ENCODE peak calls at places on chromosomes 1 and 21, in five cellular contexts. One of them, this sample, is unnamed.

GRCh38 chr1:180781718-180782117 is 131.0 kb upstream of the KIAA1614 start:
- DNase-seq in HepG2: no peak
- DNase-seq in K562: no peak
- DNase-seq in A549: no peak
- DNase-seq in H1: no peak
- DNase-seq in this sample: no peak

GRCh38 chr1:245686446-245687030 is 531.8 kb downstream of the KIF26B start:
- DNase-seq in K562: no peak
- DNase-seq in A549: no peak
- DNase-seq in HepG2: no peak
- DNase-seq in H1: no peak
- DNase-seq in this sample: no peak

GRCh38 chr1:11806307-11806936 is 431 bp downstream of the CLCN6 start:
- DNase-seq in K562: peak
- DNase-seq in A549: peak
- DNase-seq in HepG2: no peak
- DNase-seq in H1: no peak
- DNase-seq in this sample: peak

GRCh38 chr1:7646981-7647901 is 123.9 kb upstream of the VAMP3 start:
- DNase-seq in K562: peak
- DNase-seq in H1: no peak
- DNase-seq in HepG2: no peak
- DNase-seq in A549: peak
- DNase-seq in this sample: peak

GRCh38 chr1:183580281-183580682 is 10.0 kb downstream of the NCF2 start:
- DNase-seq in H1: peak
- DNase-seq in HepG2: no peak
- DNase-seq in A549: peak
- DNase-seq in K562: no peak
- DNase-seq in this sample: no peak

GRCh38 chr1:42730988-42731387 is 9.0 kb downstream of the CLDN19 start:
- DNase-seq in K562: peak
- DNase-seq in H1: no peak
- DNase-seq in A549: no peak
- DNase-seq in HepG2: no peak
- DNase-seq in this sample: no peak

GRCh38 chr1:93605812-93606512 is 75.7 kb downstream of the BCAR3 start:
- DNase-seq in A549: peak
- DNase-seq in H1: no peak
- DNase-seq in HepG2: no peak
- DNase-seq in K562: no peak
- DNase-seq in this sample: peak

GRCh38 chr1:207424570-207425131 is 29.5 kb upstream of the CR2 start:
- DNase-seq in H1: no peak
- DNase-seq in A549: no peak
- DNase-seq in K562: no peak
- DNase-seq in HepG2: no peak
- DNase-seq in this sample: no peak

GRCh38 chr1:5967351-5968160 is 24.7 kb downstream of the NPHP4 start:
- DNase-seq in HepG2: no peak
- DNase-seq in H1: no peak
- DNase-seq in A549: no peak
- DNase-seq in K562: no peak
- DNase-seq in this sample: no peak

GRCh38 chr1:91217911-91218310 is 186.7 kb downstream of the HFM1 start:
- DNase-seq in HepG2: no peak
- DNase-seq in A549: no peak
- DNase-seq in H1: no peak
- DNase-seq in K562: no peak
- DNase-seq in this sample: no peak

GRCh38 chr1:224380003-224380402 is 23.3 kb downstream of the CNIH4 start:
- DNase-seq in K562: no peak
- DNase-seq in H1: no peak
- DNase-seq in A549: no peak
- DNase-seq in HepG2: no peak
- DNase-seq in this sample: no peak

GRCh38 chr1:63042278-63042677 is 258.3 kb downstream of the ATG4C start:
- DNase-seq in HepG2: no peak
- DNase-seq in A549: no peak
- DNase-seq in K562: no peak
- DNase-seq in H1: no peak
- DNase-seq in this sample: no peak

GRCh38 chr1:172343246-172344099 is 77.0 kb upstream of the C1orf105 start:
- DNase-seq in H1: no peak
- DNase-seq in A549: no peak
- DNase-seq in HepG2: no peak
- DNase-seq in K562: no peak
- DNase-seq in this sample: peak

GRCh38 chr1:36576118-36576517 is 93.4 kb upstream of the CSF3R start:
- DNase-seq in HepG2: peak
- DNase-seq in A549: peak
- DNase-seq in K562: peak
- DNase-seq in H1: peak
- DNase-seq in this sample: peak

GRCh38 chr1:15737324-15738319 is 1.6 kb downstream of the SLC25A34 start:
- DNase-seq in K562: no peak
- DNase-seq in HepG2: no peak
- DNase-seq in H1: no peak
- DNase-seq in A549: no peak
- DNase-seq in this sample: no peak

GRCh38 chr1:23444104-23444533 is 19.6 kb upstream of the TCEA3 start:
- DNase-seq in H1: no peak
- DNase-seq in HepG2: no peak
- DNase-seq in A549: no peak
- DNase-seq in K562: no peak
- DNase-seq in this sample: peak

GRCh38 chr1:11350265-11350664 is 77.3 kb downstream of the UBIAD1 start:
- DNase-seq in H1: no peak
- DNase-seq in A549: no peak
- DNase-seq in K562: no peak
- DNase-seq in HepG2: no peak
- DNase-seq in this sample: no peak

GRCh38 chr1:113875714-113876113 is 4.2 kb upstream of the PTPN22 start:
- DNase-seq in A549: no peak
- DNase-seq in H1: no peak
- DNase-seq in HepG2: no peak
- DNase-seq in K562: no peak
- DNase-seq in this sample: no peak

GRCh38 chr1:81878538-81878937 is 77.8 kb downstream of the ADGRL2 start:
- DNase-seq in A549: no peak
- DNase-seq in HepG2: no peak
- DNase-seq in H1: no peak
- DNase-seq in K562: no peak
- DNase-seq in this sample: no peak

GRCh38 chr1:184771190-184771691 is 16.6 kb upstream of the EDEM3 start:
- DNase-seq in HepG2: no peak
- DNase-seq in K562: peak
- DNase-seq in A549: no peak
- DNase-seq in H1: no peak
- DNase-seq in this sample: no peak

GRCh38 chr1:101257500-101258325 is 20.9 kb downstream of the S1PR1 start:
- DNase-seq in H1: no peak
- DNase-seq in K562: no peak
- DNase-seq in A549: no peak
- DNase-seq in HepG2: peak
- DNase-seq in this sample: no peak

GRCh38 chr21:16752109-16752508 is 760.7 kb upstream of the CXADR start:
- DNase-seq in H1: no peak
- DNase-seq in HepG2: no peak
- DNase-seq in A549: no peak
- DNase-seq in K562: no peak
- DNase-seq in this sample: no peak

DNA sequence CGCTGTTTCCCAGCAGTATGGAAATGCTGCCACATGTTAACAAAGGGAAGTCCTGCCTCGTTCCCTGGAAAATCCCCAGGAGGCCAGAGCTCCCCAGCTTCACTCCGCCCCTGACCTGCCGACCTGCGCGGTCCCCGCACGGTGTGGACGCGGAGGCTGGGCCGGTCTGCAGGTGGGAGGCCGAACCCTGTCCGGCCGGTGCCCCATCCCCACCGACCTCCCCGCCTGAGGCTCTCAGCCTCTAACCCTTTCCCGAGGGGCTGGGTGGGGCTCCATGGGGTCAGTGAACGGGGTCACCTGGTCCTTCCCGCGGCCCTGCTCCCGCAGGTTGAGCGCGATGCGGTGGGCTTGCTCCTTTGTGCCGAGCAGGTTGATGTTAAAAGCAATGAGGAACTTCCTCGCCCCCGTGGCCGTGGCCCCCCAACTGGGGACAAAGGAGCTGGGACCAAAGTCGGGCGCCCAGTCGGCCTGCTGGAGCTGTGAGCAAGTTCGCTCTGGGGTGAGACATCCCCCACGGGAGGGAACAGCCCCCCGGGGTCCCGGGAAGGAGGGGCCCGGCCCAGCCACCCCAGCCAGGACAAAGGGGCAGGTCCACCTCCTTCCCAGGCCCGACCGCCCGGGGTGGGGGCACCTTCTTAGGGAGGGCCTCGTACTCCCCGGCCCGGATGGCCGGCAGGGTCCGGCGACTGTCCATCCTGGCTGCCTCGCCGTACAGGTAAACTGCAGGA is 4.0 kb downstream of the FTCD start:
- DNase-seq in A549: no peak
- DNase-seq in HepG2: no peak
- DNase-seq in H1: no peak
- DNase-seq in K562: no peak
- DNase-seq in this sample: no peak
- TF ChIP-seq MAFK in A549: no peak
- TF ChIP-seq MAFK in HepG2: no peak
- TF ChIP-seq MAFK in H1: no peak
- TF ChIP-seq MAFK in K562: no peak
- TF ChIP-seq MAFK in this sample: no peak

DNA sequence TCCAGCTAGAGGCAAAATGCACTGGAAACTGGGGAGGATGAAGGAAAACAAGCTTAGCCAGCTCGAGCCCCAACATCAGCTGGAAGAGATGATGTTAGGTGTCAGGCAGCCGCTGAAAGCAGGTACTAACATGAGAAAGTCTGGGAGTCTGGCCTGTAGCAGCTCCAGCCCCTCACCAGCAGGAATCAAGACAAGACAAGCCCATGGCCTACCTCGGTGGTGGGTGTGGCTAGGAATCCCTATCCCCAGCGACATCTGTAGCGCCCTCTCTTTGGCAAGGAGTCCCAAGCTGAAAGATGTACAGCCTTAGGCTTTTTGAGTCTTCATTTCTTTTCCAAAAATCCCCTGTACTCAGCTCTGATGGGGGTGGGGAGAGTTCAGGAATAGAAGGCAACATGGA is 2.6 kb downstream of the DLGAP3 start:
- DNase-seq in A549: no peak
- DNase-seq in HepG2: no peak
- DNase-seq in K562: no peak
- DNase-seq in H1: no peak
- DNase-seq in this sample: no peak
- TF ChIP-seq MAFK in A549: no peak
- TF ChIP-seq MAFK in HepG2: no peak
- TF ChIP-seq MAFK in K562: no peak
- TF ChIP-seq MAFK in H1: no peak
- TF ChIP-seq MAFK in this sample: no peak

DNA sequence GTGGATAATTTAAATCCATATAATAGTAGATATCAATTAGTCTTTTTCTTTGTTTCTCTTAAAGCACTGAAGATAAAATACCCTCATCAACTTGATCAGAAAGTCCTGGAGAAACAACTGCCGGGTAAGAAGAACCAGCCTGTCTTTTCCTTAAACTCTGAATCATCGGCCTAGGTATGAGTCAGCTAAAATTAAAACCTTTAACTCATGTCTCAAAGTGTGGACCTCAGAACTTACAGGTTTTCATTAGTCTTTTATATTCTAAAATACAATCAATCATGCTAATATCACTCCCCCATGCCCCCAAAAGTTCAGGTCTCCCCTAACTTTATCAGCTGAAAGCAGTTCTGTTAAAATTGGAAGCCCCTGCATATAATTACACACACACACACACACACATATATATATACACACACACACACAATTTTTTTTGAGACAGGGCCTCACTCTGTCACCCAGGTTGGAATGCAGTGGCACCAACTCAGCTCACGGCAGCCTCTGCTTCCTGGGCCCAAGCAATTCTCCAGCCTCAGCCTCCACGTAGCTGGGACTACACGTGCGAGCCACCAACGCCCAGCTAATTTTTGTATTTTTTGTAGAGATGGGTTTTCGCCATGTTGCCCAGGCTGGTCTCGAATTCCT is 61.3 kb downstream of the B3GALNT2 start:
- DNase-seq in H1: no peak
- DNase-seq in A549: peak
- DNase-seq in HepG2: no peak
- DNase-seq in K562: peak
- DNase-seq in this sample: peak
- TF ChIP-seq MAFK in H1: no peak
- TF ChIP-seq MAFK in A549: peak
- TF ChIP-seq MAFK in HepG2: no peak
- TF ChIP-seq MAFK in K562: peak
- TF ChIP-seq MAFK in this sample: peak

GRCh38 chr1:21263653-21264225 is 26.5 kb downstream of the ECE1 start:
- DNase-seq in A549: no peak
- DNase-seq in K562: no peak
- DNase-seq in H1: no peak
- DNase-seq in HepG2: no peak
- DNase-seq in this sample: no peak

GRCh38 chr1:21263052-21263429 is 27.2 kb downstream of the ECE1 start:
- DNase-seq in HepG2: no peak
- DNase-seq in A549: no peak
- DNase-seq in H1: no peak
- DNase-seq in K562: no peak
- DNase-seq in this sample: no peak

GRCh38 chr1:21260405-21261129 is 29.7 kb downstream of the ECE1 start:
- DNase-seq in H1: no peak
- DNase-seq in A549: no peak
- DNase-seq in K562: no peak
- DNase-seq in HepG2: no peak
- DNase-seq in this sample: no peak

GRCh38 chr1:21261551-21262281 is 28.5 kb downstream of the ECE1 start:
- DNase-seq in H1: no peak
- DNase-seq in K562: peak
- DNase-seq in A549: peak
- DNase-seq in HepG2: no peak
- DNase-seq in this sample: peak

DNA sequence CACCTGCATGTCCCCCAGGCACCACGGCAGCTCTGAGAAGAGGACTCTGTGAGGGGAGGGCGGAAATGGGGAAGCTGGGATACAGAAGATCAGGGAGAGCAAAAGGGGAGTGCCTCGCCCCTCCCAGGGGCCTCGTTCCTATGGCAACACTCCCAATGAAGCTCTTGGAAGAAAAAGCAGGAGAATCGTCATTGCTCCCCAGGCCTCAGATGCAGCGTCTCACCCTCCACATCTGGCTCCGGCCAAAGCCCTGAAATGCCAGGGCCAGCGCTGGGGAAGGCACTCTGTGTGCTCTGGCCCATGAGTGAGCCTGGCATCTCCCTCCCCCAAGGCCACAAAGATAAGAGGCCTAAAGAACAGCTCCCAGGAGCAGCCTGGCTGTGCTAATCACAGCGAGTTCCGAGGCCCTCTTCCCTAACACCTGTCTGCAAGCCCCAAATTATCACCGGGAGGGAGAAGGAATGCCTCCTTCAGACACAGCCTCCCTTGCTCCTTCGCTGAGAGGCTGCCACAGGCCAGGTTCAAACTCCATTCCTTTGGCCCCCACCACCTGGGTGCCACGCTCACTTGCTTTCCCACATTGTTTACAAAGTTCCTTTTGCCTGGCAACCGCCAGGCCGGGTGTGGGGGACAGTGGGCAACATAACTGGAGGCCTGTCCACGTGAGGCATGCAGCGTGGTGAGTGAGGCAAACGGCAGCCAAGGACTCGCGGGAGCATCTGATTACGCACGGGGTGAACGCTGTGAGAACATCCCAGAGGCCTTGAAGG is 27.8 kb downstream of the ECE1 start:
- DNase-seq in H1: no peak
- DNase-seq in K562: peak
- DNase-seq in HepG2: peak
- DNase-seq in A549: peak
- DNase-seq in this sample: peak
- TF ChIP-seq MAFK in H1: no peak
- TF ChIP-seq MAFK in K562: no peak
- TF ChIP-seq MAFK in HepG2: no peak
- TF ChIP-seq MAFK in A549: no peak
- TF ChIP-seq MAFK in this sample: no peak